ENCODE peak calls at places on chromosomes 7 and 10, in six cellular contexts. N is IMR-90, X is neuronal stem cell, D is H9, Z is H1, O is trophoblast cell. L is an unnamed sample. For H3K9me3, the result is how much of the 10 kb centered on the place peaks cover.

GRCh38 chr10:100823194-100823593 is 77.8 kb downstream of the PAX2 start:
- DNase-seq in N (no peak), X (no peak), D (no peak), Z (no peak), O (no peak), L (no peak)

GRCh38 chr7:1883031-1883761 is 213.1 kb downstream of the ELFN1 start:
- DNase-seq in N (peak), X (no peak), D (peak), Z (peak), O (peak), L (peak)

GRCh38 chr7:99992330-99993037 is 16.7 kb upstream of the AZGP1 start:
- DNase-seq in N (no peak), X (no peak), D (no peak), Z (no peak), O (no peak), L (no peak)

GRCh38 chr7:105796365-105796764 is 80.0 kb downstream of the ATXN7L1 start:
- DNase-seq in N (peak), X (no peak), D (no peak), Z (no peak), O (no peak), L (peak)

GRCh38 chr10:43234471-43235041 is 32.3 kb downstream of the RASGEF1A start:
- DNase-seq in N (no peak), X (no peak), D (peak), Z (no peak), O (no peak), L (no peak)

GRCh38 chr7:99531354-99531765 is 20.6 kb downstream of the FAM200A start:
- DNase-seq in N (no peak), X (no peak), D (no peak), Z (no peak), O (no peak), L (no peak)

GRCh38 chr7:116585392-116585791 is 60.6 kb downstream of the CAV1 start:
- DNase-seq in N (no peak), X (no peak), D (no peak), Z (no peak), O (no peak), L (no peak)

GRCh38 chr7:81573128-81573527 is 196.7 kb downstream of the HGF start:
- DNase-seq in N (no peak), X (no peak), D (no peak), Z (no peak), O (no peak), L (no peak)

GRCh38 chr7:28588606-28589005 is 176.3 kb downstream of the CREB5 start:
- DNase-seq in N (no peak), X (no peak), D (no peak), Z (no peak), O (no peak), L (no peak)

GRCh38 chr7:17829001-17829400 is 111.3 kb downstream of the SNX13 start:
- DNase-seq in N (no peak), X (no peak), D (no peak), Z (no peak), O (peak), L (no peak)

GRCh38 chr7:17832820-17833219 is 107.5 kb downstream of the SNX13 start:
- DNase-seq in N (no peak), X (no peak), D (no peak), Z (no peak), O (no peak), L (no peak)

GRCh38 chr7:17830206-17830605 is 110.1 kb downstream of the SNX13 start:
- DNase-seq in N (no peak), X (no peak), D (no peak), Z (no peak), O (no peak), L (peak)

DNA sequence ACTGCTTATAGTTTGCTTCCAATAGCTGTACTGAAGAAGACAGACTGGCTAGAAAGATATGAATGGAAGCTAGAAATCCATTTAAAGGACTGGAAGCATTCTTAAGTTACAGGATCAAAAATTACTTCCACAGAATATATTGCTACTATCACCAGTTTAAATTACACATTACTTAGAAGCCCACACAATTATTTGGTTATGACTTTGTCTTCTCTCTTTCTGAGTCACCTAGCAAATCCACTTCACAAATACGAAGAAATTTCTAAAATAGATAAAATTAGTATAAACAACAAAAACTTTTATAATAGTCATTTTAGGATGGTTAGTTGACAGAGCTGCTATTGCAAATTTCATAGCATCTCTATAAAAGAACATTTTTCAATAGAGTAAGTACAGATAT is 108.1 kb downstream of the SNX13 start:
- DNase-seq in N (no peak), X (no peak), D (no peak), Z (no peak), O (no peak), L (no peak)
- H3K14ac ChIP-seq in N (no peak), X (no peak), D (no peak), Z (no peak), O (no peak), L (no peak)

GRCh38 chr10:37752309-37752875 is 105.0 kb downstream of the ZNF248 start:
- DNase-seq in N (no peak), X (no peak), D (no peak), Z (no peak), O (no peak), L (no peak)
- H3K9me3 ChIP-seq in N (under half), X (under half), D (half or more), Z (half or more), O (under half), L (under half)

DNA sequence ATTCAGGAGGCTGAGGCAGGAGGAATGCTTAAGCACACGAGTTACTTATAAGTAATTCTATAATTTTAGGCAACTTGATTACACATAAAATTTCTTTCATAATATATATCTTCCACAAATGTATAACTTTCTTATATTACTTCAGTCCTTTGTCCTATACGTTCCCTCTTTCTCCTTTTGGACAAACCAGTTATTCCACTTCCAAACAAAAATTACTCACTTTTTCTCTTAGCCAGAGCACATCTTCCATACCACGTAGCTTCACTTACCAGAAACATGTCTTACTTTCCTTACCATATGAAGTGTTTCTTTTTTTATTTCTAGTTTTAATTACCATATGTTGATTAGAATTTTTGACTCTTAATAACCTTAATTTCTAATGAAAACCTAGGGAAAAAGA is 64.6 kb downstream of the ARL5B start:
- DNase-seq in N (no peak), X (no peak), D (no peak), Z (no peak), O (no peak), L (no peak)
- H3K14ac ChIP-seq in N (no peak), X (no peak), D (no peak), Z (no peak), O (no peak), L (no peak)

GRCh38 chr7:158327571-158328180 is 259.9 kb downstream of the PTPRN2 start:
- DNase-seq in N (no peak), X (no peak), D (peak), Z (no peak), O (no peak), L (no peak)
- H3K9me3 ChIP-seq in N (half or more), X (under half), D (under half), Z (under half), O (under half), L (under half)

DNA sequence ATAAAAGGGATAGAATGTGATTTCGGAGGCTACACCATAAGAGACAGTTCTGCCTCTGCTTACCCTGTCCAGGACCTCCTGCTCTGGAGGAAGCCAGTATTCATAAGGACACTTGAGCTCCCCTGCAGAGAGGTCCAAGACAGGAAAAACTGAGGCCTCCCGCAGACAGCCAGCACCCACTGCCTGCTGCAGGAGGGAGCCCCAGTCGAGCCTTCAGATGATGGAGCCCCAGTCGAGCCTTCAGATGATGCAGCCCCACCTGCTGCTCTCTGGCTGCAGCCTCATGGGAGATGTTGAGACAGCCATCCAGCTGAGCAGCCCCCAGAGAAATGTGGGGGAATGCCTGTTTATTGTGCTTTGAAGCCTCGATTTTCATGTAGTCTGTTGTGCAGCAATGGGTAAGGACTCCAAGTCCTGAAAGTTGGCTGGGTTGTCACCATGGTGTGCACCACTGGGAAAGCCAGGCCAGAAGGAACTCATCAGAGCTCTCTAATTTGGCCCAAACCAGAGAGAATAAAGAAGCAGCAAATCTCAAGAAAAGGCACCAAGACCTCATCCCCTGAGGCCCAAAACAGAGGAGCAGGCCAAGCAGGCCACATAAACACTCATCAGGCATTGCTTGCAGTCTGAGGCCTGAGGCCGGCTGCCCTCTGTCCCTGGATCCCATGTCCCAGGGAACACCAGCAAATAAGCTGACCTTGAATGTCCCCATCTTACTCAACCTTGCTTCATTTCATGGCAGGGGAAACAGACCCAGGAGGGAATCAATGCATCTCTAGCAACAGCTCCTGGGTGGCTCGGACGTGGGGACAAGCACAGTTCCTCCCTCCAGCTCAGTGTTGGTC is 30.9 kb downstream of the CALML5 start:
- DNase-seq in N (no peak), X (no peak), D (no peak), Z (no peak), O (no peak), L (peak)
- H3K14ac ChIP-seq in N (no peak), X (peak), D (no peak), Z (no peak), O (peak), L (no peak)

DNA sequence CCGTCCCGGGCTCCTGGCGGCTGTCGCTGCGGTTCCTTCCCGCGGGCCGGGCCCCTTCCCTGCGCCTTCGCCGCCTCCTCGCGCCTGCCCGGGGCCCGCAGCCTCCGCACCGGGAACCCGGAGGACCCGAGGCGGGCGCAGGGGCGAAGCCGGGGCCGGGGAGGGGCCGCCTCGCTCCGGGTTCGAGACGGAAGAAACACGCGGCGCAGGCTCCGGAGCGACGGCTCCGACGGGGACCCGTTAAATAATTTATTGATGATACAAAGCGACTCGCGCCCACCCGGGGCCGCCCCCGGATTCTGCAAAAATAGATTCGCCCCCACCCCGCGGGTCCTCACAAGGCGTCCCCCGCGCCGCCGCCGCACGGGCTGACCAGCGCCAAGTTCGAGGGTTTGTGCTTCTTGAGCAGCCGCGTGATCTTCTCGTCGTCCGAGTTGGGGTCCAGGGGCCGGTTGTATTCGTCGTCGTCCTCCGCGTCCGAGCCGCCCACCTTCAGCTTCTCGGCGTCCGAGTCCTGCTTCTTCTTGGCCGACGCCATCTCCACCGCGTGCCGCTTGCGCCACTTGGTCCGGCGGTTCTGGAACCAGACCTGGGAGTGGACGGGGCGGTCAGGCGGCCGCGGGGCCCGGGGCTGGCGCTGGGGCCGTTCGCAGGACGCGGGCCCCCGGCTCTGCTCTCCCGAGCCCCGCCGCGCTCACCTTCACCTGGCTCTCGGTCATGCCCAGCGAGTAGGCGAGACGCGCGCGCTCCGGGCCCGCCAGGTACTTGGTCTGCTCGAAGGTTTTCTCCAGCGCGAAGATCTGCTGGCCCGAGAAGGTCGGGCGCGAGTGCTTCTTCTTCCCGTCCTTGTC is 1.1 kb downstream of the NKX6-2 start:
- DNase-seq in N (no peak), X (no peak), D (peak), Z (no peak), O (no peak), L (no peak)
- H3K9me3 ChIP-seq in N (under half), X (under half), D (under half), Z (under half), O (under half), L (under half)

GRCh38 chr7:44705434-44705833 is 43.2 kb upstream of the ZMIZ2 start:
- DNase-seq in N (no peak), X (no peak), D (no peak), Z (no peak), O (no peak), L (no peak)
- H3K14ac ChIP-seq in N (no peak), X (no peak), D (no peak), Z (no peak), O (no peak), L (no peak)

GRCh38 chr7:158442260-158442659 is 145.4 kb downstream of the PTPRN2 start:
- DNase-seq in N (no peak), X (no peak), D (no peak), Z (no peak), O (peak), L (no peak)
- H3K9me3 ChIP-seq in N (half or more), X (under half), D (under half), Z (under half), O (under half), L (under half)

L was measured in mesenchymal stem cell.